ENCODE peak calls at places on chromosomes 7 and 10, in seven cellular contexts. One of them, this sample, is unnamed.

GRCh38 chr7:105413887-105414437 is 25.2 kb upstream of the SRPK2 start:
- DNase-seq in spleen: no peak
- DNase-seq in neural progenitor cell: no peak
- DNase-seq in breast epithelium: no peak
- DNase-seq in mammary epithelial cell: no peak
- DNase-seq in tibial artery: no peak
- DNase-seq in upper lobe of right lung: no peak
- DNase-seq in this sample: no peak

GRCh38 chr7:84700563-84701370 is 486.1 kb downstream of the SEMA3D start:
- DNase-seq in spleen: no peak
- DNase-seq in neural progenitor cell: no peak
- DNase-seq in breast epithelium: no peak
- DNase-seq in mammary epithelial cell: no peak
- DNase-seq in tibial artery: no peak
- DNase-seq in upper lobe of right lung: no peak
- DNase-seq in this sample: no peak

GRCh38 chr7:21934824-21935223 is 10.9 kb downstream of the CDCA7L start:
- DNase-seq in spleen: no peak
- DNase-seq in neural progenitor cell: no peak
- DNase-seq in breast epithelium: no peak
- DNase-seq in mammary epithelial cell: no peak
- DNase-seq in tibial artery: no peak
- DNase-seq in upper lobe of right lung: no peak
- DNase-seq in this sample: no peak

GRCh38 chr10:21304198-21304597 is 221.3 kb downstream of the SKIDA1 start:
- DNase-seq in spleen: no peak
- DNase-seq in neural progenitor cell: no peak
- DNase-seq in breast epithelium: no peak
- DNase-seq in mammary epithelial cell: no peak
- DNase-seq in tibial artery: no peak
- DNase-seq in upper lobe of right lung: no peak
- DNase-seq in this sample: peak; percentile 47

GRCh38 chr7:26863504-26864308 is 684 bp downstream of the SKAP2 start:
- DNase-seq in spleen: no peak
- DNase-seq in neural progenitor cell: no peak
- DNase-seq in breast epithelium: no peak
- DNase-seq in mammary epithelial cell: peak; percentile 72
- DNase-seq in tibial artery: no peak
- DNase-seq in upper lobe of right lung: no peak
- DNase-seq in this sample: peak; percentile 48

GRCh38 chr7:150322833-150323681 is at the start of the genes ACTR3C and LRRC61:
- DNase-seq in spleen: peak; percentile 93
- DNase-seq in neural progenitor cell: peak; percentile 57
- DNase-seq in breast epithelium: peak; percentile 64
- DNase-seq in mammary epithelial cell: peak; percentile 27
- DNase-seq in tibial artery: no peak
- DNase-seq in upper lobe of right lung: peak; percentile 88
- DNase-seq in this sample: peak; percentile 73

GRCh38 chr7:100655908-100656674 is at the start of gene ACTL6B:
- DNase-seq in spleen: no peak
- DNase-seq in neural progenitor cell: peak; percentile 95
- DNase-seq in breast epithelium: no peak
- DNase-seq in mammary epithelial cell: peak; percentile 18
- DNase-seq in tibial artery: no peak
- DNase-seq in upper lobe of right lung: peak; percentile 79
- DNase-seq in this sample: no peak

GRCh38 chr10:80454526-80455460 is 683 bp downstream of the TSPAN14 start:
- DNase-seq in spleen: peak; percentile 92
- DNase-seq in neural progenitor cell: peak; percentile 56
- DNase-seq in breast epithelium: no peak
- DNase-seq in mammary epithelial cell: peak; percentile 39
- DNase-seq in tibial artery: peak; percentile 73
- DNase-seq in upper lobe of right lung: peak; percentile 85
- DNase-seq in this sample: no peak

GRCh38 chr10:114943000-114943399 is 5.0 kb downstream of the TRUB1 start:
- DNase-seq in spleen: no peak
- DNase-seq in neural progenitor cell: no peak
- DNase-seq in breast epithelium: no peak
- DNase-seq in mammary epithelial cell: no peak
- DNase-seq in tibial artery: no peak
- DNase-seq in upper lobe of right lung: no peak
- DNase-seq in this sample: no peak

GRCh38 chr7:94972296-94972695 is 64.9 kb downstream of the PPP1R9A start:
- DNase-seq in spleen: no peak
- DNase-seq in neural progenitor cell: no peak
- DNase-seq in breast epithelium: no peak
- DNase-seq in mammary epithelial cell: no peak
- DNase-seq in tibial artery: no peak
- DNase-seq in upper lobe of right lung: no peak
- DNase-seq in this sample: no peak

GRCh38 chr7:155392726-155393570 is 65.0 kb upstream of the EN2 start:
- DNase-seq in spleen: peak; percentile 9
- DNase-seq in neural progenitor cell: no peak
- DNase-seq in breast epithelium: no peak
- DNase-seq in mammary epithelial cell: no peak
- DNase-seq in tibial artery: no peak
- DNase-seq in upper lobe of right lung: no peak
- DNase-seq in this sample: no peak

GRCh38 chr10:31926154-31926553 is 2.5 kb downstream of the ARHGAP12 start:
- DNase-seq in spleen: no peak
- DNase-seq in neural progenitor cell: no peak
- DNase-seq in breast epithelium: no peak
- DNase-seq in mammary epithelial cell: peak; percentile 8
- DNase-seq in tibial artery: no peak
- DNase-seq in upper lobe of right lung: no peak
- DNase-seq in this sample: no peak

GRCh38 chr7:133676805-133677370 is 424.0 kb downstream of the EXOC4 start:
- DNase-seq in spleen: no peak
- DNase-seq in neural progenitor cell: no peak
- DNase-seq in breast epithelium: no peak
- DNase-seq in mammary epithelial cell: peak; percentile 51
- DNase-seq in tibial artery: no peak
- DNase-seq in upper lobe of right lung: no peak
- DNase-seq in this sample: no peak

DNA sequence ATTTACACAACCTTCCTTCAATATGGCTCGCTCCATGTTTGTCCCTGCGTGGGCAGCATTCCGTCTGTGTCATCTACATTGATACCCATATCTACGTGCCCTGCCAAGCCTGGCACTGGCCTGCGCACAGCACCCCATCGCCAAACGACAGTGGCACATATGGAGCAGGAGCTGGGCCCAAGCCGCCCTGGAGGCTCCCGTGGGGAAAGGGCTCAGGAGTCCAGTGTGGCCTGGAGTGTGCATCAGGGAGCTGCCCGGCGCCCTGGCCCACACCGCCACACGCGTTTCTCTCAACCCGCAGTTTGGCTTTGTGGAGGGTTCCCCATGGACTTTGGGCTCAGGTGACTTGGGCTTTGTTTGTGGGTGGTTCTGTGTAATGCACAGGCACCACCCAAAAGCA is 273.2 kb downstream of the PTPRN2 start:
- DNase-seq in spleen: no peak
- DNase-seq in neural progenitor cell: no peak
- DNase-seq in breast epithelium: no peak
- DNase-seq in mammary epithelial cell: no peak
- DNase-seq in tibial artery: no peak
- DNase-seq in upper lobe of right lung: no peak
- DNase-seq in this sample: no peak
- H3K9me3 ChIP-seq in spleen: peaks cover 25% of the 10 kb centered on the region
- H3K9me3 ChIP-seq in neural progenitor cell: peaks cover 2% of the 10 kb centered on the region
- H3K9me3 ChIP-seq in breast epithelium: peaks cover 9% of the 10 kb centered on the region
- H3K9me3 ChIP-seq in mammary epithelial cell: peaks cover 56% of the 10 kb centered on the region
- H3K9me3 ChIP-seq in tibial artery: no peaks in the 10 kb centered on the region
- H3K9me3 ChIP-seq in upper lobe of right lung: no peaks in the 10 kb centered on the region
- H3K9me3 ChIP-seq in this sample: peaks cover 4% of the 10 kb centered on the region

GRCh38 chr7:43879477-43879876 is 10.2 kb upstream of the MRPS24 start:
- DNase-seq in spleen: no peak
- DNase-seq in neural progenitor cell: no peak
- DNase-seq in breast epithelium: no peak
- DNase-seq in mammary epithelial cell: peak; percentile 48
- DNase-seq in tibial artery: no peak
- DNase-seq in upper lobe of right lung: no peak
- DNase-seq in this sample: no peak

GRCh38 chr7:43878867-43879266 is 9.6 kb upstream of the MRPS24 start:
- DNase-seq in spleen: no peak
- DNase-seq in neural progenitor cell: no peak
- DNase-seq in breast epithelium: no peak
- DNase-seq in mammary epithelial cell: no peak
- DNase-seq in tibial artery: no peak
- DNase-seq in upper lobe of right lung: no peak
- DNase-seq in this sample: no peak

GRCh38 chr7:43877968-43878864 is 8.9 kb upstream of the MRPS24 start:
- DNase-seq in spleen: no peak
- DNase-seq in neural progenitor cell: no peak
- DNase-seq in breast epithelium: no peak
- DNase-seq in mammary epithelial cell: no peak
- DNase-seq in tibial artery: no peak
- DNase-seq in upper lobe of right lung: no peak
- DNase-seq in this sample: no peak

GRCh38 chr7:43876976-43877745 is 7.8 kb upstream of the MRPS24 start:
- DNase-seq in spleen: no peak
- DNase-seq in neural progenitor cell: no peak
- DNase-seq in breast epithelium: no peak
- DNase-seq in mammary epithelial cell: no peak
- DNase-seq in tibial artery: no peak
- DNase-seq in upper lobe of right lung: no peak
- DNase-seq in this sample: no peak

DNA sequence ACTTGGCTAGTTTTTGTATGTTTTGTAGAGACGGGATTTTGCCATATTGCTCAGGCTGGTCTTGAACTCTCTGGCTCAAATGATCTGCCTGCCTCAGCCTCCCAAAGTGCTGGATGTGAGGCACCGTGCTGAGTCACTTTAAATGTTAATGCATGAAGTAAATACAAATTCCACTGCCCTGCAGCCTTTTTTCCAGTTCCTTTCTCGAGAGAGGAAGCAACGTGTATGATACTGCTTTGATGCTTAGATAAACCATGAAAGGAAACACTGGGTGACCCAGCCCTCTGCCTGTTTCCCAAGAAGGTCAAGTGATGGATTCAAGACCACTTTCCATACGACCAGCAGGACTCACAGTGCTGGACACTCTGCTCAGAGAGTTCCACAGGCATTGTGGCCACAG is 11.3 kb upstream of the MRPS24 start:
- DNase-seq in spleen: no peak
- DNase-seq in neural progenitor cell: no peak
- DNase-seq in breast epithelium: no peak
- DNase-seq in mammary epithelial cell: no peak
- DNase-seq in tibial artery: no peak
- DNase-seq in upper lobe of right lung: no peak
- DNase-seq in this sample: no peak
- H3K36me3 ChIP-seq in spleen: peaks cover 32% of the 10 kb centered on the region
- H3K36me3 ChIP-seq in neural progenitor cell: no peaks in the 10 kb centered on the region
- H3K36me3 ChIP-seq in breast epithelium: peaks cover 6% of the 10 kb centered on the region
- H3K36me3 ChIP-seq in mammary epithelial cell: peaks cover 28% of the 10 kb centered on the region
- H3K36me3 ChIP-seq in tibial artery: peaks cover 75% of the 10 kb centered on the region
- H3K36me3 ChIP-seq in upper lobe of right lung: peaks cover 93% of the 10 kb centered on the region
- H3K36me3 ChIP-seq in this sample: peaks cover 73% of the 10 kb centered on the region

GRCh38 chr10:119250641-119251314 is 43.4 kb downstream of the GRK5 start:
- DNase-seq in spleen: peak; percentile 17
- DNase-seq in neural progenitor cell: no peak
- DNase-seq in breast epithelium: no peak
- DNase-seq in mammary epithelial cell: peak; percentile 71
- DNase-seq in tibial artery: no peak
- DNase-seq in upper lobe of right lung: no peak
- DNase-seq in this sample: no peak

GRCh38 chr10:119252051-119252465 is 44.7 kb downstream of the GRK5 start:
- DNase-seq in spleen: peak; percentile 50
- DNase-seq in neural progenitor cell: no peak
- DNase-seq in breast epithelium: no peak
- DNase-seq in mammary epithelial cell: no peak
- DNase-seq in tibial artery: no peak
- DNase-seq in upper lobe of right lung: no peak
- DNase-seq in this sample: no peak

GRCh38 chr10:119252470-119253151 is 45.2 kb downstream of the GRK5 start:
- DNase-seq in spleen: peak; percentile 4
- DNase-seq in neural progenitor cell: no peak
- DNase-seq in breast epithelium: no peak
- DNase-seq in mammary epithelial cell: no peak
- DNase-seq in tibial artery: no peak
- DNase-seq in upper lobe of right lung: no peak
- DNase-seq in this sample: no peak

GRCh38 chr10:119253433-119254174 is 46.2 kb downstream of the GRK5 start:
- DNase-seq in spleen: peak; percentile 65
- DNase-seq in neural progenitor cell: peak; percentile 40
- DNase-seq in breast epithelium: no peak
- DNase-seq in mammary epithelial cell: peak; percentile 69
- DNase-seq in tibial artery: peak; percentile 95
- DNase-seq in upper lobe of right lung: no peak
- DNase-seq in this sample: peak; percentile 80

DNA sequence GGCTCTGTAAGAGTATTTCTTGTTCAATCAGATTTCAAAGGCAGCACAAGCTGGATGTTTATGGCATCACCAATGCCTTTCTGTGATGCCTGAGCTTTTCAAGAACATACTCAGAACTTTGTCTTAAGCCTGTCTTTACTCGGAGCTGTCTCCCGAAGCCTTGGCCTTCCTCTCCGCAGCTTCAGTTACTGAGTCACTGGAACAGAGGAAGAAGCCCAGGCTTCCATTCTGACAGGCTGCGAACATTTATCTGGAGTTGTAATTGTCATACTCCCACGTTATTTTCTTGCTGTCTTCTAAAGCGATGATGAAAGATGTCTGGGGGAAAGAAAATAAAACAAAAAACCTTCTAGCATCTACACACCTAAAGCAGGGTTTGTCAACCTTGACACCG is 43.9 kb downstream of the GRK5 start:
- DNase-seq in spleen: peak; percentile 22
- DNase-seq in neural progenitor cell: no peak
- DNase-seq in breast epithelium: no peak
- DNase-seq in mammary epithelial cell: no peak
- DNase-seq in tibial artery: no peak
- DNase-seq in upper lobe of right lung: no peak
- DNase-seq in this sample: no peak
- H3K27ac ChIP-seq in spleen: no peak overlapping the region
- H3K27ac ChIP-seq in neural progenitor cell: no peak overlapping the region
- H3K27ac ChIP-seq in breast epithelium: peak overlapping the region; percentile 95
- H3K27ac ChIP-seq in mammary epithelial cell: no peak overlapping the region
- H3K27ac ChIP-seq in tibial artery: peak overlapping the region; percentile 85
- H3K27ac ChIP-seq in upper lobe of right lung: peak overlapping the region; percentile 48
- H3K27ac ChIP-seq in this sample: no peak overlapping the region

GRCh38 chr7:157845203-157845810 is 508.5 kb downstream of the DNAJB6 start:
- DNase-seq in spleen: no peak
- DNase-seq in neural progenitor cell: no peak
- DNase-seq in breast epithelium: no peak
- DNase-seq in mammary epithelial cell: no peak
- DNase-seq in tibial artery: no peak
- DNase-seq in upper lobe of right lung: peak; percentile 50
- DNase-seq in this sample: no peak

GRCh38 chr7:157844611-157845010 is 507.8 kb downstream of the DNAJB6 start:
- DNase-seq in spleen: peak; percentile 38
- DNase-seq in neural progenitor cell: no peak
- DNase-seq in breast epithelium: no peak
- DNase-seq in mammary epithelial cell: no peak
- DNase-seq in tibial artery: no peak
- DNase-seq in upper lobe of right lung: peak; percentile 31
- DNase-seq in this sample: no peak

GRCh38 chr7:157844141-157844540 is 507.3 kb downstream of the DNAJB6 start:
- DNase-seq in spleen: no peak
- DNase-seq in neural progenitor cell: no peak
- DNase-seq in breast epithelium: no peak
- DNase-seq in mammary epithelial cell: no peak
- DNase-seq in tibial artery: no peak
- DNase-seq in upper lobe of right lung: peak; percentile 59
- DNase-seq in this sample: no peak

GRCh38 chr7:157841757-157842390 is 505.1 kb downstream of the DNAJB6 start:
- DNase-seq in spleen: peak; percentile 16
- DNase-seq in neural progenitor cell: peak; percentile 37
- DNase-seq in breast epithelium: no peak
- DNase-seq in mammary epithelial cell: no peak
- DNase-seq in tibial artery: no peak
- DNase-seq in upper lobe of right lung: peak; percentile 23
- DNase-seq in this sample: no peak

GRCh38 chr7:157843336-157844140 is 506.7 kb downstream of the DNAJB6 start:
- DNase-seq in spleen: peak; percentile 61
- DNase-seq in neural progenitor cell: no peak
- DNase-seq in breast epithelium: no peak
- DNase-seq in mammary epithelial cell: no peak
- DNase-seq in tibial artery: no peak
- DNase-seq in upper lobe of right lung: peak; percentile 47
- DNase-seq in this sample: no peak
- H3K9me3 ChIP-seq in spleen: no peaks in the 10 kb centered on the region
- H3K9me3 ChIP-seq in neural progenitor cell: no peaks in the 10 kb centered on the region
- H3K9me3 ChIP-seq in breast epithelium: no peaks in the 10 kb centered on the region
- H3K9me3 ChIP-seq in mammary epithelial cell: peaks cover 53% of the 10 kb centered on the region
- H3K9me3 ChIP-seq in tibial artery: no peaks in the 10 kb centered on the region
- H3K9me3 ChIP-seq in upper lobe of right lung: no peaks in the 10 kb centered on the region
- H3K9me3 ChIP-seq in this sample: no peaks in the 10 kb centered on the region

This sample was measured in PC-9.